ENCODE peak calls at places on chromosomes 11 and 22, in six cellular contexts. L, T, X, C, M and E are unnamed samples.

GRCh38 chr22:25839755-25840154 is 97.8 kb downstream of the MYO18B start:
- DNase-seq in M (no peak), L (no peak), T (no peak), X (no peak), C (no peak), E (no peak)

GRCh38 chr11:61378713-61379313 is 13.6 kb upstream of the TMEM216 start:
- DNase-seq in M (no peak), T (no peak), C (no peak), L (peak), X (no peak), E (no peak)

GRCh38 chr22:27405672-27406388 is 395.7 kb downstream of the MN1 start:
- DNase-seq in T (no peak), L (peak), C (no peak), X (peak), M (no peak), E (no peak)

GRCh38 chr11:95255523-95256165 is 24.6 kb upstream of the SESN3 start:
- DNase-seq in C (no peak), X (no peak), T (no peak), L (no peak), M (no peak), E (no peak)

GRCh38 chr11:61947486-61948210 is 2.5 kb upstream of the BEST1 start:
- DNase-seq in L (peak), T (no peak), C (peak), X (peak), M (peak), E (no peak)

GRCh38 chr11:75013051-75013450 is 24.3 kb downstream of the NEU3 start:
- DNase-seq in T (no peak), L (no peak), M (no peak), X (no peak), C (no peak), E (no peak)

GRCh38 chr11:112584674-112585073 is 324.0 kb upstream of the PLET1 start:
- DNase-seq in M (no peak), X (no peak), L (no peak), C (no peak), T (no peak), E (peak)

GRCh38 chr11:121048464-121049233 is 24.7 kb downstream of the TBCEL start:
- DNase-seq in X (no peak), L (no peak), M (no peak), T (no peak), C (no peak), E (no peak)

GRCh38 chr11:73186294-73186850 is 31.7 kb upstream of the P2RY2 start:
- DNase-seq in L (no peak), C (no peak), M (no peak), T (no peak), X (no peak), E (no peak)

GRCh38 chr11:6609502-6610015 is 2.5 kb downstream of the TAF10 start:
- DNase-seq in T (no peak), C (no peak), M (no peak), X (no peak), L (no peak), E (no peak)

GRCh38 chr22:36954251-36955014 is 41.0 kb downstream of the CSF2RB start:
- DNase-seq in M (no peak), X (no peak), T (no peak), L (no peak), C (no peak), E (peak)

GRCh38 chr11:106295974-106296373 is 218.5 kb downstream of the AASDHPPT start:
- DNase-seq in M (no peak), T (no peak), C (no peak), X (no peak), L (no peak), E (no peak)

GRCh38 chr11:75135021-75135650 is 15.8 kb upstream of the SLCO2B1 start:
- DNase-seq in T (no peak), X (no peak), C (no peak), L (no peak), M (no peak), E (no peak)

GRCh38 chr11:121550247-121551132 is 97.7 kb upstream of the SORL1-AS1 start:
- DNase-seq in T (no peak), M (no peak), C (no peak), X (no peak), L (no peak), E (no peak)

GRCh38 chr11:16356751-16357365 is 512 bp upstream of the SOX6 start:
- DNase-seq in T (no peak), M (no peak), C (no peak), X (peak), L (peak), E (no peak)

GRCh38 chr11:134069426-134069921 is 602 bp downstream of the JAM3 start:
- DNase-seq in T (no peak), C (no peak), M (no peak), L (no peak), X (no peak), E (no peak)

GRCh38 chr11:129544691-129545090 is 169.0 kb downstream of the BARX2 start:
- DNase-seq in X (no peak), L (no peak), C (no peak), M (no peak), T (no peak), E (no peak)